ENCODE peak calls at places on chromosome 6, in eight cellular contexts. S is heart right ventricle, I is heart left ventricle, X is stomach, C is PC-3, K is adrenal gland, Z is fibroblast of lung, E is OCI-LY7. M is an unnamed sample.

GRCh38 chr6:45419574-45420082 is 41.9 kb upstream of the SUPT3H start:
- DNase-seq in Z (peak; percentile 73), C (peak; percentile 85), X (peak; percentile 66), K (peak; percentile 53), S (peak; percentile 40), E (peak; percentile 21), I (peak; percentile 83), M (peak; percentile 92)

GRCh38 chr6:39062014-39062740 is 13.6 kb downstream of the GLP1R start:
- DNase-seq in I (no peak), Z (no peak), C (no peak), E (no peak), X (no peak), S (no peak), K (no peak), M (peak; percentile 90)

GRCh38 chr6:160520043-160520904 is 143.8 kb downstream of the LPA start:
- DNase-seq in X (peak; percentile 81), K (peak; percentile 69), S (peak; percentile 68), E (peak; percentile 30), C (peak; percentile 33), Z (peak; percentile 65), I (peak; percentile 87), M (peak; percentile 72)

GRCh38 chr6:11168091-11168635 is 56.6 kb upstream of the ERVFRD-1 start:
- DNase-seq in C (no peak), Z (no peak), E (no peak), K (no peak), I (no peak), X (no peak), S (no peak), M (no peak)

GRCh38 chr6:38501931-38502330 is 137.8 kb downstream of the BTBD9 start:
- DNase-seq in E (no peak), I (no peak), Z (no peak), S (no peak), C (no peak), X (no peak), K (no peak), M (peak; percentile 86)

GRCh38 chr6:75608304-75608703 is 6.6 kb downstream of the SENP6 start:
- DNase-seq in K (no peak), X (no peak), Z (no peak), S (no peak), C (no peak), I (no peak), E (no peak), M (no peak)

GRCh38 chr6:128516514-128516898 is 3.9 kb downstream of the PTPRK start:
- DNase-seq in X (no peak), E (no peak), S (no peak), Z (peak; percentile 44), K (no peak), I (no peak), C (peak; percentile 54), M (no peak)

GRCh38 chr6:38997128-38997761 is 51.3 kb upstream of the GLP1R start:
- DNase-seq in S (peak; percentile 11), C (peak; percentile 36), K (no peak), I (peak; percentile 60), E (peak; percentile 26), Z (peak; percentile 22), X (peak; percentile 39), M (peak; percentile 86)

GRCh38 chr6:34142599-34142998 is 3.3 kb downstream of the GRM4 start:
- DNase-seq in I (peak; percentile 41), E (no peak), X (no peak), K (peak; percentile 59), S (no peak), C (no peak), Z (no peak), M (peak; percentile 97)

GRCh38 chr6:34144581-34145160 is 1.2 kb downstream of the GRM4 start:
- DNase-seq in Z (no peak), X (no peak), I (peak; percentile 52), C (no peak), K (no peak), S (no peak), E (no peak), M (peak; percentile 50)

GRCh38 chr6:34142046-34142445 is 3.8 kb downstream of the GRM4 start:
- DNase-seq in X (no peak), C (no peak), K (no peak), S (no peak), E (no peak), I (no peak), Z (no peak), M (no peak)

GRCh38 chr6:34143884-34144580 is 1.9 kb downstream of the GRM4 start:
- DNase-seq in S (no peak), K (no peak), E (peak; percentile 66), X (no peak), I (peak; percentile 54), Z (no peak), C (no peak), M (peak; percentile 97)

DNA sequence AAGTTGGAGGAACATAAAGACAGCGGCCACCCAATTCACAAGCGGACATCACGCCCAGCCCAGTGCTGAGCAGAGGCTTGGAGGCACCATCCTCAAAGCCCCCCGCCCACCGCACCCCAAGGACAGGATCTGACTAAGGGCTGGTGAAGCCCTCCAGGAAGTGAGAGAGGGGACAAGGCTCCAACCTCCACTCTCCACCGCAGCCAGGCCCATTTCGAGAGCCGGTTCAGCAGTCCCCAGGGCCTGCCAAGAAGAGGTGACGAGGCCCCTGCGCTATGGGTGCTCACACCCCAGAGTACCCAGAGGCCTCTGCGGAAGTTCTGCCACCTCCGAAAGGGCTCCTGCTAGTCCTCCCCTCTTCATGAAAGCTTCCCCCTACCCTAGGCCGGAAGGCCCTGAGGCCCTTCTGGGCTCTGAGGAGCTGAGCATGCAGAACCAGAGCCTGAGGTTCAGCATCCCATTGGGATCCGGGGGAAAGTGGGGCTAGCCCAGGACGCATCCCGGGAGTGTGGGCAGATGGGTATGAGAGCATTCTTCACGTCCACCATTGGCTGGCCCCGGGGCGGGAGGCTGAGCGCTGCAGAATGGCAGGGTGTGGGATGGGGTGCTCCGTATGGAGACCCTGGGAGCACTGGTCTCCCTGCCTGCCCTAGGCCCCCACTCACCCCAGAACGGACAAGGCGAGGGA is 2.5 kb downstream of the GRM4 start:
- DNase-seq in S (no peak), E (no peak), C (no peak), K (no peak), I (peak; percentile 34), X (no peak), Z (no peak), M (peak; percentile 55)
- H3K4me3 ChIP-seq in S (no peak overlapping the region), E (no peak overlapping the region), C (no peak overlapping the region), K (no peak overlapping the region), I (no peak overlapping the region), X (peak overlapping the region; percentile 48), Z (no peak overlapping the region), M (peak overlapping the region; percentile 74)

GRCh38 chr6:28770732-28771131 is 153.1 kb downstream of the TRIM27 start:
- DNase-seq in C (no peak), X (no peak), I (no peak), S (no peak), Z (no peak), E (no peak), K (no peak), M (no peak)

GRCh38 chr6:28768187-28768913 is 155.4 kb downstream of the TRIM27 start:
- DNase-seq in I (no peak), C (no peak), K (no peak), Z (no peak), E (no peak), S (no peak), X (no peak), M (no peak)

GRCh38 chr6:28771401-28772267 is 152.2 kb downstream of the TRIM27 start:
- DNase-seq in S (no peak), C (no peak), X (no peak), Z (no peak), I (no peak), K (no peak), E (peak; percentile 36), M (peak; percentile 47)

GRCh38 chr6:28767691-28768090 is 156.1 kb downstream of the TRIM27 start:
- DNase-seq in X (no peak), C (no peak), Z (no peak), K (no peak), S (no peak), I (no peak), E (no peak), M (no peak)

DNA sequence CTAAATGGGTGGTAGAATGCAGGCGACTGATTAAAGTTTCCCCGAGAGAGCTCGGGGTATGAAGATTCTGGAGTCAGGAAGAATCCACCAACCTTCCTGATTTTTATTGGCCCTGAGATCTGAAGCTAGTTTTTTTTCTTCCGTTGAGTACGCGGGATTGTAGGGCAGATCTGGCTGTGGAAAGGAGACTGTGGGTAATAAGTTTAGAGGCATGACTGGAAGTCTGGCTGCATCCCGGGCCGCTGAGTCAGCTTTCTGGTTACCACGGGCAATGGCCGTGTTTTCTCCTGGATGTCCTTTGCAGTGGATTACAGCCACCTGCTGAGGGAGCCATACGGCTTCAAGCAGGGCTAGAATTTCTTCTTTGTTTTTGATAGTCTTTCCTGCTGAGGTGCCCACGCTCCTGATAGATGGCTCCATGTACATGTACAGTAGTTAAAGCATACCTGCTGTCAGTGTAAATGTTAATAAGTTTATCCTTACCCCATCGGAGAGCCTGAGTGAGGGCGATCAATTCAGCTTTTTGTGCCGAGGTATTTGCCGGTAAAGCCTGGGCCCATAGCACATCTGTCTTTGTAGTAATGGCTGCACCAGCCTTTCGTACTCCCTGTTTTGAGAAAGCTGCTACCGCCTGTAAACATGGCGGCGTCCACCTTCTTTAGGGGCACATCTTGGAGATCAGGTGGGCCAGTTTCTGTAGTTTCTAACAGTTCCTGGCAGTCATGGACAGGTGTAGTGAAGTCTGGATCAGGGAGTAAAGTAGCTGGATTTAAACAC is 154.0 kb downstream of the TRIM27 start:
- DNase-seq in C (peak; percentile 73), Z (peak; percentile 14), E (no peak), I (no peak), S (no peak), X (no peak), K (peak; percentile 33), M (peak; percentile 63)
- TF ChIP-seq CTCF in C (peak; percentile 47), Z (no peak), E (peak; percentile 44), I (no peak), S (no peak), X (no peak), K (no peak), M (peak; percentile 44)

DNA sequence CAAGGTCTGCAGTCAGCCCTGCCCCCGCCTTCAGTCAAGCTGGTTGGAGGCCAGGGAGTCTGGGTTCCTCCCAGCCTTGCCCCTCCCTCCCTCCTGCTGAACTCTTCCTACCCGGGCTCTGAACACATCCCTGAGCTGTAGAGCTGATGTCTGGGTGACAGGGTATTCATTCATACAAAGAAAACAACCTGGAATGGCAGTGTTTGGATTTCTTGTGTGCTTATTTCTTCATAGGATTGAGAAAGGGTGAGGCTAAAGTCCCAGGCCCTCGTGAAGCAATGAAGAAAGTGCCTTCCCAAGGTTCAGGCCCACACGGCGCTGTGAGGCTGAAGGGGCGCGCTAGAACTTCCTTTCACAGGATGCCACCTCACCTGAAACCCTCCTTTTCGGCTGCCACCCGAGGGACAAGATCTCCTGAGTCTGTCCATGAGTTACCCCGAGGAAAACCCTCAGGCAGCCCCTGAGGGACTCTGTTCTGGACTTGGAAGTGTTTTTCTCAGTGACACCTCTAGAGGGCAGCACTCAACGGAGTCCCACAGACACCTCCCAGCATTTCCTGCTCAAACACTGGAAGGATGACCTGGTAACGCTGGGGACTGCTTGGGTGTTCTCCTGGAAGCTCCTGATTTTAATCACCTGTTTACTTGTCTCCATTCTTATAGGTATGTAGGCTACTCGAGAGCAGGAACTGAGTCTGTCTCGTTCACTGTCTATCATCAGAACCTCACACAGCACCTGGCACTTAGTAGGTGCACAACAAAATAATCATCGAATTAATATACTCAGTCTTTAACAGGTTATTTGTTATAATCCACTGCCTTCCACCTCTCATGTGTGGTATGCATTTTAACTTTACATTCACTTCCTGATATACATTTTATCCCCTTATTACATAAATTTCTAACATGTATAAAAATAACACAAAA is 11.8 kb upstream of the GSTA1 start:
- DNase-seq in I (no peak), X (peak; percentile 61), S (peak; percentile 9), C (peak; percentile 74), K (peak; percentile 67), E (peak; percentile 48), Z (peak; percentile 61), M (peak; percentile 82)
- H3K4me3 ChIP-seq in I (no peak overlapping the region), X (no peak overlapping the region), S (no peak overlapping the region), C (no peak overlapping the region), K (no peak overlapping the region), E (no peak overlapping the region), Z (no peak overlapping the region), M (no peak overlapping the region)

GRCh38 chr6:169490409-169490708 is 211.5 kb downstream of the WDR27 start:
- DNase-seq in I (no peak), X (no peak), Z (no peak), K (no peak), S (no peak), C (no peak), E (no peak), M (no peak)

GRCh38 chr6:169491482-169491881 is 210.3 kb downstream of the WDR27 start:
- DNase-seq in S (no peak), E (no peak), K (no peak), C (no peak), Z (no peak), X (no peak), I (no peak), M (no peak)

GRCh38 chr6:169490830-169491229 is 211.0 kb downstream of the WDR27 start:
- DNase-seq in S (no peak), I (no peak), Z (no peak), C (no peak), E (no peak), X (no peak), K (no peak), M (no peak)

GRCh38 chr6:169489642-169490408 is 212.0 kb downstream of the WDR27 start:
- DNase-seq in X (no peak), Z (peak; percentile 2), I (no peak), S (no peak), C (no peak), E (no peak), K (no peak), M (peak; percentile 28)

GRCh38 chr6:169487579-169488205 is 214.1 kb downstream of the WDR27 start:
- DNase-seq in I (no peak), X (no peak), Z (peak; percentile 43), E (no peak), K (no peak), S (no peak), C (peak; percentile 4), M (no peak)
- TF ChIP-seq CTCF in I (peak; percentile 37), X (no peak), Z (peak; percentile 29), E (no peak), K (no peak), S (peak; percentile 35), C (peak; percentile 25), M (no peak)

M was measured in WERI-Rb-1.